ENCODE peak calls at places on chromosomes 11 and 22, in six cellular contexts. One of them, this sample, is unnamed.

GRCh38 chr11:62133328-62134065 is 9.7 kb downstream of the INCENP start:
- DNase-seq in cardiac fibroblast: no peak
- DNase-seq in iPS DF 6.9: no peak
- DNase-seq in HCT116: no peak
- DNase-seq in CD8-positive, alpha-beta T cell: no peak
- DNase-seq in H7: peak
- DNase-seq in this sample: no peak

GRCh38 chr11:88414385-88414861 is 76.9 kb upstream of the CTSC start:
- DNase-seq in CD8-positive, alpha-beta T cell: no peak
- DNase-seq in H7: no peak
- DNase-seq in HCT116: no peak
- DNase-seq in iPS DF 6.9: no peak
- DNase-seq in cardiac fibroblast: peak
- DNase-seq in this sample: no peak

GRCh38 chr11:76599041-76600013 is 71.2 kb downstream of the LRRC32 start:
- DNase-seq in iPS DF 6.9: no peak
- DNase-seq in cardiac fibroblast: peak
- DNase-seq in CD8-positive, alpha-beta T cell: no peak
- DNase-seq in HCT116: no peak
- DNase-seq in H7: peak
- DNase-seq in this sample: no peak

GRCh38 chr11:23138761-23139160 is 278.5 kb upstream of the CCDC179 start:
- DNase-seq in HCT116: no peak
- DNase-seq in H7: no peak
- DNase-seq in CD8-positive, alpha-beta T cell: no peak
- DNase-seq in iPS DF 6.9: no peak
- DNase-seq in cardiac fibroblast: no peak
- DNase-seq in this sample: no peak

GRCh38 chr11:46604796-46605195 is 11.0 kb upstream of the AMBRA1 start:
- DNase-seq in iPS DF 6.9: no peak
- DNase-seq in cardiac fibroblast: no peak
- DNase-seq in CD8-positive, alpha-beta T cell: no peak
- DNase-seq in H7: no peak
- DNase-seq in HCT116: no peak
- DNase-seq in this sample: no peak

GRCh38 chr11:86741489-86742435 is 58.6 kb upstream of the PRSS23 start:
- DNase-seq in H7: no peak
- DNase-seq in cardiac fibroblast: peak
- DNase-seq in CD8-positive, alpha-beta T cell: no peak
- DNase-seq in HCT116: no peak
- DNase-seq in iPS DF 6.9: no peak
- DNase-seq in this sample: no peak

GRCh38 chr11:42462558-42463310 is 849.1 kb upstream of the API5 start:
- DNase-seq in cardiac fibroblast: peak
- DNase-seq in iPS DF 6.9: no peak
- DNase-seq in HCT116: no peak
- DNase-seq in H7: no peak
- DNase-seq in CD8-positive, alpha-beta T cell: no peak
- DNase-seq in this sample: no peak

GRCh38 chr11:121328967-121329653 is 36.5 kb downstream of the SC5D start:
- DNase-seq in H7: no peak
- DNase-seq in iPS DF 6.9: no peak
- DNase-seq in HCT116: no peak
- DNase-seq in cardiac fibroblast: no peak
- DNase-seq in CD8-positive, alpha-beta T cell: no peak
- DNase-seq in this sample: no peak

GRCh38 chr11:63769044-63769718 is 606 bp upstream of the ZFTA start:
- DNase-seq in iPS DF 6.9: no peak
- DNase-seq in H7: peak
- DNase-seq in CD8-positive, alpha-beta T cell: peak
- DNase-seq in cardiac fibroblast: peak
- DNase-seq in HCT116: no peak
- DNase-seq in this sample: no peak

GRCh38 chr11:69001301-69002081 is 11.6 kb downstream of the MRGPRF start:
- DNase-seq in HCT116: no peak
- DNase-seq in iPS DF 6.9: no peak
- DNase-seq in cardiac fibroblast: no peak
- DNase-seq in H7: no peak
- DNase-seq in CD8-positive, alpha-beta T cell: no peak
- DNase-seq in this sample: no peak

GRCh38 chr11:24386551-24387404 is 110.1 kb upstream of the LUZP2 start:
- DNase-seq in CD8-positive, alpha-beta T cell: no peak
- DNase-seq in HCT116: no peak
- DNase-seq in iPS DF 6.9: peak
- DNase-seq in H7: peak
- DNase-seq in cardiac fibroblast: peak
- DNase-seq in this sample: no peak

GRCh38 chr11:73839123-73839457 is 37.6 kb downstream of the COA4 start:
- DNase-seq in HCT116: no peak
- DNase-seq in iPS DF 6.9: no peak
- DNase-seq in H7: no peak
- DNase-seq in cardiac fibroblast: no peak
- DNase-seq in CD8-positive, alpha-beta T cell: no peak
- DNase-seq in this sample: no peak

GRCh38 chr22:46799626-46800025 is 37.2 kb downstream of the TBC1D22A start:
- DNase-seq in CD8-positive, alpha-beta T cell: no peak
- DNase-seq in HCT116: no peak
- DNase-seq in cardiac fibroblast: no peak
- DNase-seq in H7: no peak
- DNase-seq in iPS DF 6.9: no peak
- DNase-seq in this sample: no peak

GRCh38 chr11:1869427-1870325 is 16.8 kb downstream of the LSP1 start:
- DNase-seq in CD8-positive, alpha-beta T cell: no peak
- DNase-seq in H7: no peak
- DNase-seq in HCT116: no peak
- DNase-seq in iPS DF 6.9: no peak
- DNase-seq in cardiac fibroblast: no peak
- DNase-seq in this sample: no peak

GRCh38 chr22:29269230-29269604 is 1.1 kb downstream of the EWSR1 start:
- DNase-seq in CD8-positive, alpha-beta T cell: no peak
- DNase-seq in iPS DF 6.9: no peak
- DNase-seq in H7: no peak
- DNase-seq in HCT116: no peak
- DNase-seq in cardiac fibroblast: no peak
- DNase-seq in this sample: no peak

GRCh38 chr22:41482319-41482935 is 13.5 kb downstream of the ACO2 start:
- DNase-seq in CD8-positive, alpha-beta T cell: no peak
- DNase-seq in H7: no peak
- DNase-seq in cardiac fibroblast: no peak
- DNase-seq in iPS DF 6.9: no peak
- DNase-seq in HCT116: no peak
- DNase-seq in this sample: no peak

GRCh38 chr11:7703785-7704184 is 2.5 kb downstream of the OVCH2 start:
- DNase-seq in iPS DF 6.9: no peak
- DNase-seq in CD8-positive, alpha-beta T cell: no peak
- DNase-seq in HCT116: no peak
- DNase-seq in H7: no peak
- DNase-seq in cardiac fibroblast: no peak
- DNase-seq in this sample: no peak

GRCh38 chr11:64947202-64947814 is 11.6 kb upstream of the GPHA2 start:
- DNase-seq in HCT116: no peak
- DNase-seq in cardiac fibroblast: peak
- DNase-seq in H7: no peak
- DNase-seq in iPS DF 6.9: no peak
- DNase-seq in CD8-positive, alpha-beta T cell: no peak
- DNase-seq in this sample: no peak

GRCh38 chr22:46008836-46009596 is 32.1 kb upstream of the WNT7B start:
- DNase-seq in iPS DF 6.9: no peak
- DNase-seq in cardiac fibroblast: no peak
- DNase-seq in CD8-positive, alpha-beta T cell: no peak
- DNase-seq in HCT116: no peak
- DNase-seq in H7: no peak
- DNase-seq in this sample: no peak

GRCh38 chr11:108929241-108929640 is 264.4 kb downstream of the DDX10 start:
- DNase-seq in HCT116: peak
- DNase-seq in H7: no peak
- DNase-seq in iPS DF 6.9: no peak
- DNase-seq in CD8-positive, alpha-beta T cell: no peak
- DNase-seq in cardiac fibroblast: peak
- DNase-seq in this sample: no peak

GRCh38 chr11:11558352-11558751 is 63.5 kb downstream of the GALNT18 start:
- DNase-seq in CD8-positive, alpha-beta T cell: no peak
- DNase-seq in iPS DF 6.9: no peak
- DNase-seq in cardiac fibroblast: no peak
- DNase-seq in HCT116: no peak
- DNase-seq in H7: no peak
- DNase-seq in this sample: no peak

GRCh38 chr22:46518542-46519325 is 18.7 kb downstream of the CELSR1 start:
- DNase-seq in iPS DF 6.9: no peak
- DNase-seq in cardiac fibroblast: no peak
- DNase-seq in CD8-positive, alpha-beta T cell: no peak
- DNase-seq in H7: peak
- DNase-seq in HCT116: no peak
- DNase-seq in this sample: no peak

GRCh38 chr11:34632105-34632780 is 11.3 kb downstream of the EHF start:
- DNase-seq in HCT116: no peak
- DNase-seq in iPS DF 6.9: no peak
- DNase-seq in CD8-positive, alpha-beta T cell: no peak
- DNase-seq in cardiac fibroblast: no peak
- DNase-seq in H7: no peak
- DNase-seq in this sample: no peak

GRCh38 chr11:13207270-13207664 is 70.3 kb upstream of the BMAL1 start:
- DNase-seq in CD8-positive, alpha-beta T cell: no peak
- DNase-seq in HCT116: no peak
- DNase-seq in cardiac fibroblast: peak
- DNase-seq in H7: no peak
- DNase-seq in iPS DF 6.9: no peak
- DNase-seq in this sample: no peak

GRCh38 chr22:50017701-50018224 is 5.2 kb upstream of the IL17REL start:
- DNase-seq in CD8-positive, alpha-beta T cell: no peak
- DNase-seq in iPS DF 6.9: no peak
- DNase-seq in cardiac fibroblast: no peak
- DNase-seq in H7: peak
- DNase-seq in HCT116: no peak
- DNase-seq in this sample: no peak

GRCh38 chr22:20724676-20725454 is 49.0 kb upstream of the SERPIND1 start:
- DNase-seq in iPS DF 6.9: no peak
- DNase-seq in CD8-positive, alpha-beta T cell: no peak
- DNase-seq in H7: no peak
- DNase-seq in cardiac fibroblast: no peak
- DNase-seq in HCT116: no peak
- DNase-seq in this sample: no peak

GRCh38 chr22:37803195-37803635 is 4.5 kb upstream of the GCAT start:
- DNase-seq in H7: peak
- DNase-seq in iPS DF 6.9: no peak
- DNase-seq in cardiac fibroblast: no peak
- DNase-seq in CD8-positive, alpha-beta T cell: no peak
- DNase-seq in HCT116: no peak
- DNase-seq in this sample: no peak
- H3K4me3 ChIP-seq in H7: peak
- H3K4me3 ChIP-seq in iPS DF 6.9: peak
- H3K4me3 ChIP-seq in cardiac fibroblast: no peak
- H3K4me3 ChIP-seq in CD8-positive, alpha-beta T cell: no peak
- H3K4me3 ChIP-seq in HCT116: peak
- H3K4me3 ChIP-seq in this sample: peak

GRCh38 chr11:83816572-83817187 is 530.5 kb upstream of the CCDC90B start:
- DNase-seq in HCT116: no peak
- DNase-seq in iPS DF 6.9: no peak
- DNase-seq in CD8-positive, alpha-beta T cell: no peak
- DNase-seq in H7: no peak
- DNase-seq in cardiac fibroblast: peak
- DNase-seq in this sample: no peak

GRCh38 chr11:83813296-83813695 is 527.1 kb upstream of the CCDC90B start:
- DNase-seq in CD8-positive, alpha-beta T cell: no peak
- DNase-seq in iPS DF 6.9: no peak
- DNase-seq in HCT116: no peak
- DNase-seq in cardiac fibroblast: no peak
- DNase-seq in H7: no peak
- DNase-seq in this sample: no peak

GRCh38 chr11:83818349-83818748 is 532.2 kb upstream of the CCDC90B start:
- DNase-seq in cardiac fibroblast: no peak
- DNase-seq in HCT116: no peak
- DNase-seq in H7: no peak
- DNase-seq in iPS DF 6.9: no peak
- DNase-seq in CD8-positive, alpha-beta T cell: no peak
- DNase-seq in this sample: no peak

GRCh38 chr11:83819936-83820549 is 533.9 kb upstream of the CCDC90B start:
- DNase-seq in HCT116: peak
- DNase-seq in cardiac fibroblast: peak
- DNase-seq in CD8-positive, alpha-beta T cell: no peak
- DNase-seq in H7: no peak
- DNase-seq in iPS DF 6.9: no peak
- DNase-seq in this sample: no peak

GRCh38 chr11:83815736-83816135 is 529.6 kb upstream of the CCDC90B start:
- DNase-seq in CD8-positive, alpha-beta T cell: no peak
- DNase-seq in H7: no peak
- DNase-seq in cardiac fibroblast: peak
- DNase-seq in iPS DF 6.9: no peak
- DNase-seq in HCT116: no peak
- DNase-seq in this sample: no peak
- H3K4me3 ChIP-seq in CD8-positive, alpha-beta T cell: no peak
- H3K4me3 ChIP-seq in H7: no peak
- H3K4me3 ChIP-seq in cardiac fibroblast: no peak
- H3K4me3 ChIP-seq in iPS DF 6.9: no peak
- H3K4me3 ChIP-seq in HCT116: no peak
- H3K4me3 ChIP-seq in this sample: no peak

GRCh38 chr22:30922151-30922611 is 46.4 kb downstream of the MORC2 start:
- DNase-seq in CD8-positive, alpha-beta T cell: peak
- DNase-seq in iPS DF 6.9: no peak
- DNase-seq in H7: peak
- DNase-seq in HCT116: no peak
- DNase-seq in cardiac fibroblast: peak
- DNase-seq in this sample: no peak
- H3K4me3 ChIP-seq in CD8-positive, alpha-beta T cell: peak
- H3K4me3 ChIP-seq in iPS DF 6.9: no peak
- H3K4me3 ChIP-seq in H7: no peak
- H3K4me3 ChIP-seq in HCT116: no peak
- H3K4me3 ChIP-seq in cardiac fibroblast: peak
- H3K4me3 ChIP-seq in this sample: peak

DNA sequence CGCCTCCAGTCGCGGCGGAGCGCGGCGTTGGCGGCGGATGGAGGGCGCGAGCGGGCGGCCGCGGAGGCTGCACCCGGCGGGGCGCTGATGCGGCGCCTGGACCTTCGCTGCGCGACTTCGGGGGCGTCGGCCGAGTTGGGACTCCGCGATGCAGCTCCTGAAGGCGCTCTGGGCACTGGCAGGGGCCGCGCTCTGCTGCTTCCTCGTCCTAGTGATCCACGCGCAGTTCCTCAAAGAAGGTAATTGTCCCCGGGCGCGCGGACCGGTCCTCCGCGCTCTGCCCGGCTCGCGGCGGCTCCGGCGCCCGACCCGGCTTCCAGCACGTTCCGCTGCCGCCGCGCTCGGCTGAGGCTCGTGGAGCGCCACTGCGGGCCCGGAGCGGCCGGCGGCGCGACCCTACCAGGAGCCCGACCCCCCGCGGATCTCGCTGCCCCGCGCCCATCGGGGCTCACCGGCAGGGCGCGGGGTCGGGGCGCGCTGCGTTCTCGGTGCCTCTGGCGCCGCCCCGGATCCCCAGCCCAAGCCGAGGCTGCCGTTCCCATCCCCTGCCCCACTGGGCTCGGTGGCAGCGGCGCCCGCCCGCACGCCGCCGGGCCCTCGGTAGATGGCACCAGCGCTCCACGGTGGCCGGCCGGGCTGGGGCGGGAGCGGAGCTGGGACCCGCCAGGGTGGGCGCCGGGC is 1251.2 kb downstream of the BRD1 start:
- DNase-seq in CD8-positive, alpha-beta T cell: no peak
- DNase-seq in cardiac fibroblast: no peak
- DNase-seq in H7: peak
- DNase-seq in HCT116: no peak
- DNase-seq in iPS DF 6.9: no peak
- DNase-seq in this sample: no peak
- H3K4me3 ChIP-seq in CD8-positive, alpha-beta T cell: no peak
- H3K4me3 ChIP-seq in cardiac fibroblast: no peak
- H3K4me3 ChIP-seq in H7: peak
- H3K4me3 ChIP-seq in HCT116: no peak
- H3K4me3 ChIP-seq in iPS DF 6.9: no peak
- H3K4me3 ChIP-seq in this sample: peak

GRCh38 chr11:115342142-115342541 is 162.1 kb downstream of the CADM1 start:
- DNase-seq in CD8-positive, alpha-beta T cell: no peak
- DNase-seq in iPS DF 6.9: no peak
- DNase-seq in H7: no peak
- DNase-seq in HCT116: no peak
- DNase-seq in cardiac fibroblast: no peak
- DNase-seq in this sample: no peak
- H3K4me3 ChIP-seq in CD8-positive, alpha-beta T cell: no peak
- H3K4me3 ChIP-seq in iPS DF 6.9: no peak
- H3K4me3 ChIP-seq in H7: no peak
- H3K4me3 ChIP-seq in HCT116: no peak
- H3K4me3 ChIP-seq in cardiac fibroblast: no peak
- H3K4me3 ChIP-seq in this sample: no peak